ENCODE peak calls at places on chromosomes 13 and 19, in nine cellular contexts. One of them, this sample, is unnamed.

GRCh38 chr13:51000576-51001260 is 91.1 kb downstream of the RNASEH2B start:
- DNase-seq in right atrium auricular region: peak; percentile 79
- DNase-seq in CD8-positive, alpha-beta T cell: no peak
- DNase-seq in spleen: no peak
- DNase-seq in fibroblast of lung: peak; percentile 80
- DNase-seq in sigmoid colon: peak; percentile 78
- DNase-seq in OCI-LY7: no peak
- DNase-seq in neuronal stem cell: no peak
- DNase-seq in naive thymus-derived CD4-positive, alpha-beta T cell: no peak
- DNase-seq in this sample: no peak

GRCh38 chr19:13056052-13056660 is 46.5 kb downstream of the LYL1 start:
- DNase-seq in right atrium auricular region: no peak
- DNase-seq in CD8-positive, alpha-beta T cell: no peak
- DNase-seq in spleen: no peak
- DNase-seq in fibroblast of lung: peak; percentile 92
- DNase-seq in sigmoid colon: peak; percentile 89
- DNase-seq in OCI-LY7: no peak
- DNase-seq in neuronal stem cell: no peak
- DNase-seq in naive thymus-derived CD4-positive, alpha-beta T cell: no peak
- DNase-seq in this sample: no peak

GRCh38 chr13:27423333-27423732 is 1.1 kb upstream of the GTF3A start:
- DNase-seq in right atrium auricular region: no peak
- DNase-seq in CD8-positive, alpha-beta T cell: no peak
- DNase-seq in spleen: no peak
- DNase-seq in fibroblast of lung: no peak
- DNase-seq in sigmoid colon: no peak
- DNase-seq in OCI-LY7: no peak
- DNase-seq in neuronal stem cell: no peak
- DNase-seq in naive thymus-derived CD4-positive, alpha-beta T cell: no peak
- DNase-seq in this sample: no peak

GRCh38 chr13:48400820-48401219 is 12.1 kb downstream of the LPAR6 start:
- DNase-seq in right atrium auricular region: no peak
- DNase-seq in CD8-positive, alpha-beta T cell: no peak
- DNase-seq in spleen: no peak
- DNase-seq in fibroblast of lung: peak; percentile 79
- DNase-seq in sigmoid colon: no peak
- DNase-seq in OCI-LY7: peak; percentile 14
- DNase-seq in neuronal stem cell: no peak
- DNase-seq in naive thymus-derived CD4-positive, alpha-beta T cell: no peak
- DNase-seq in this sample: no peak

GRCh38 chr13:35309711-35310110 is 166.8 kb downstream of the MAB21L1 start:
- DNase-seq in right atrium auricular region: no peak
- DNase-seq in CD8-positive, alpha-beta T cell: no peak
- DNase-seq in spleen: no peak
- DNase-seq in fibroblast of lung: no peak
- DNase-seq in sigmoid colon: no peak
- DNase-seq in OCI-LY7: no peak
- DNase-seq in neuronal stem cell: no peak
- DNase-seq in naive thymus-derived CD4-positive, alpha-beta T cell: no peak
- DNase-seq in this sample: no peak

GRCh38 chr13:20702530-20702929 is 969 bp upstream of the IL17D start:
- DNase-seq in right atrium auricular region: no peak
- DNase-seq in CD8-positive, alpha-beta T cell: no peak
- DNase-seq in spleen: no peak
- DNase-seq in fibroblast of lung: no peak
- DNase-seq in sigmoid colon: no peak
- DNase-seq in OCI-LY7: peak; percentile 7
- DNase-seq in neuronal stem cell: no peak
- DNase-seq in naive thymus-derived CD4-positive, alpha-beta T cell: no peak
- DNase-seq in this sample: no peak

GRCh38 chr19:28014821-28015405 is 1198.0 kb downstream of the UQCRFS1 start:
- DNase-seq in right atrium auricular region: no peak
- DNase-seq in CD8-positive, alpha-beta T cell: no peak
- DNase-seq in spleen: no peak
- DNase-seq in fibroblast of lung: no peak
- DNase-seq in sigmoid colon: no peak
- DNase-seq in OCI-LY7: no peak
- DNase-seq in neuronal stem cell: no peak
- DNase-seq in naive thymus-derived CD4-positive, alpha-beta T cell: no peak
- DNase-seq in this sample: no peak

GRCh38 chr19:51417107-51417806 is at the start of gene SIGLEC10:
- DNase-seq in right atrium auricular region: no peak
- DNase-seq in CD8-positive, alpha-beta T cell: no peak
- DNase-seq in spleen: peak; percentile 95
- DNase-seq in fibroblast of lung: no peak
- DNase-seq in sigmoid colon: no peak
- DNase-seq in OCI-LY7: peak; percentile 93
- DNase-seq in neuronal stem cell: no peak
- DNase-seq in naive thymus-derived CD4-positive, alpha-beta T cell: no peak
- DNase-seq in this sample: no peak

GRCh38 chr19:51093066-51093465 is 10.4 kb upstream of the KLK14 start:
- DNase-seq in right atrium auricular region: no peak
- DNase-seq in CD8-positive, alpha-beta T cell: no peak
- DNase-seq in spleen: no peak
- DNase-seq in fibroblast of lung: no peak
- DNase-seq in sigmoid colon: peak; percentile 48
- DNase-seq in OCI-LY7: no peak
- DNase-seq in neuronal stem cell: no peak
- DNase-seq in naive thymus-derived CD4-positive, alpha-beta T cell: no peak
- DNase-seq in this sample: no peak

GRCh38 chr19:40689339-40690049 is 957 bp downstream of the NUMBL start:
- DNase-seq in right atrium auricular region: no peak
- DNase-seq in CD8-positive, alpha-beta T cell: no peak
- DNase-seq in spleen: peak; percentile 83
- DNase-seq in fibroblast of lung: peak; percentile 30
- DNase-seq in sigmoid colon: no peak
- DNase-seq in OCI-LY7: no peak
- DNase-seq in neuronal stem cell: no peak
- DNase-seq in naive thymus-derived CD4-positive, alpha-beta T cell: no peak
- DNase-seq in this sample: peak; percentile 31

GRCh38 chr13:98447881-98448641 is 128.8 kb downstream of the STK24 start:
- DNase-seq in right atrium auricular region: no peak
- DNase-seq in CD8-positive, alpha-beta T cell: no peak
- DNase-seq in spleen: no peak
- DNase-seq in fibroblast of lung: no peak
- DNase-seq in sigmoid colon: no peak
- DNase-seq in OCI-LY7: peak; percentile 70
- DNase-seq in neuronal stem cell: peak; percentile 30
- DNase-seq in naive thymus-derived CD4-positive, alpha-beta T cell: no peak
- DNase-seq in this sample: no peak

GRCh38 chr19:7242601-7243258 is 51.5 kb downstream of the INSR start:
- DNase-seq in right atrium auricular region: no peak
- DNase-seq in CD8-positive, alpha-beta T cell: no peak
- DNase-seq in spleen: no peak
- DNase-seq in fibroblast of lung: peak; percentile 79
- DNase-seq in sigmoid colon: no peak
- DNase-seq in OCI-LY7: peak; percentile 62
- DNase-seq in neuronal stem cell: no peak
- DNase-seq in naive thymus-derived CD4-positive, alpha-beta T cell: no peak
- DNase-seq in this sample: no peak

GRCh38 chr13:20803180-20803965 is 29.6 kb upstream of the EEF1AKMT1 start:
- DNase-seq in right atrium auricular region: no peak
- DNase-seq in CD8-positive, alpha-beta T cell: no peak
- DNase-seq in spleen: no peak
- DNase-seq in fibroblast of lung: no peak
- DNase-seq in sigmoid colon: no peak
- DNase-seq in OCI-LY7: no peak
- DNase-seq in neuronal stem cell: no peak
- DNase-seq in naive thymus-derived CD4-positive, alpha-beta T cell: no peak
- DNase-seq in this sample: no peak

GRCh38 chr13:101977475-101977874 is 424.4 kb downstream of the FGF14 start:
- DNase-seq in right atrium auricular region: no peak
- DNase-seq in CD8-positive, alpha-beta T cell: no peak
- DNase-seq in spleen: no peak
- DNase-seq in fibroblast of lung: no peak
- DNase-seq in sigmoid colon: no peak
- DNase-seq in OCI-LY7: no peak
- DNase-seq in neuronal stem cell: no peak
- DNase-seq in naive thymus-derived CD4-positive, alpha-beta T cell: no peak
- DNase-seq in this sample: no peak

GRCh38 chr19:3810708-3811355 is 24.7 kb upstream of the MATK start:
- DNase-seq in right atrium auricular region: no peak
- DNase-seq in CD8-positive, alpha-beta T cell: no peak
- DNase-seq in spleen: peak; percentile 87
- DNase-seq in fibroblast of lung: no peak
- DNase-seq in sigmoid colon: no peak
- DNase-seq in OCI-LY7: no peak
- DNase-seq in neuronal stem cell: no peak
- DNase-seq in naive thymus-derived CD4-positive, alpha-beta T cell: no peak
- DNase-seq in this sample: no peak

GRCh38 chr19:3814648-3815047 is 28.5 kb upstream of the MATK start:
- DNase-seq in right atrium auricular region: no peak
- DNase-seq in CD8-positive, alpha-beta T cell: no peak
- DNase-seq in spleen: no peak
- DNase-seq in fibroblast of lung: no peak
- DNase-seq in sigmoid colon: no peak
- DNase-seq in OCI-LY7: no peak
- DNase-seq in neuronal stem cell: no peak
- DNase-seq in naive thymus-derived CD4-positive, alpha-beta T cell: no peak
- DNase-seq in this sample: no peak

GRCh38 chr19:3816566-3817218 is 30.5 kb upstream of the MATK start:
- DNase-seq in right atrium auricular region: no peak
- DNase-seq in CD8-positive, alpha-beta T cell: no peak
- DNase-seq in spleen: no peak
- DNase-seq in fibroblast of lung: no peak
- DNase-seq in sigmoid colon: no peak
- DNase-seq in OCI-LY7: no peak
- DNase-seq in neuronal stem cell: no peak
- DNase-seq in naive thymus-derived CD4-positive, alpha-beta T cell: no peak
- DNase-seq in this sample: no peak

GRCh38 chr19:3809881-3810707 is 23.9 kb upstream of the MATK start:
- DNase-seq in right atrium auricular region: no peak
- DNase-seq in CD8-positive, alpha-beta T cell: no peak
- DNase-seq in spleen: no peak
- DNase-seq in fibroblast of lung: no peak
- DNase-seq in sigmoid colon: no peak
- DNase-seq in OCI-LY7: peak; percentile 29
- DNase-seq in neuronal stem cell: no peak
- DNase-seq in naive thymus-derived CD4-positive, alpha-beta T cell: no peak
- DNase-seq in this sample: no peak

GRCh38 chr19:3813473-3814392 is 27.6 kb upstream of the MATK start:
- DNase-seq in right atrium auricular region: no peak
- DNase-seq in CD8-positive, alpha-beta T cell: no peak
- DNase-seq in spleen: no peak
- DNase-seq in fibroblast of lung: no peak
- DNase-seq in sigmoid colon: no peak
- DNase-seq in OCI-LY7: no peak
- DNase-seq in neuronal stem cell: no peak
- DNase-seq in naive thymus-derived CD4-positive, alpha-beta T cell: no peak
- DNase-seq in this sample: no peak
- H3K27ac ChIP-seq in right atrium auricular region: peak overlapping the region; percentile 10
- H3K27ac ChIP-seq in CD8-positive, alpha-beta T cell: no peak overlapping the region
- H3K27ac ChIP-seq in spleen: peak overlapping the region; percentile 80
- H3K27ac ChIP-seq in fibroblast of lung: no peak overlapping the region
- H3K27ac ChIP-seq in sigmoid colon: no peak overlapping the region
- H3K27ac ChIP-seq in OCI-LY7: no peak overlapping the region
- H3K27ac ChIP-seq in neuronal stem cell: no peak overlapping the region
- H3K27ac ChIP-seq in naive thymus-derived CD4-positive, alpha-beta T cell: peak overlapping the region; percentile 58
- H3K27ac ChIP-seq in this sample: no peak overlapping the region

DNA sequence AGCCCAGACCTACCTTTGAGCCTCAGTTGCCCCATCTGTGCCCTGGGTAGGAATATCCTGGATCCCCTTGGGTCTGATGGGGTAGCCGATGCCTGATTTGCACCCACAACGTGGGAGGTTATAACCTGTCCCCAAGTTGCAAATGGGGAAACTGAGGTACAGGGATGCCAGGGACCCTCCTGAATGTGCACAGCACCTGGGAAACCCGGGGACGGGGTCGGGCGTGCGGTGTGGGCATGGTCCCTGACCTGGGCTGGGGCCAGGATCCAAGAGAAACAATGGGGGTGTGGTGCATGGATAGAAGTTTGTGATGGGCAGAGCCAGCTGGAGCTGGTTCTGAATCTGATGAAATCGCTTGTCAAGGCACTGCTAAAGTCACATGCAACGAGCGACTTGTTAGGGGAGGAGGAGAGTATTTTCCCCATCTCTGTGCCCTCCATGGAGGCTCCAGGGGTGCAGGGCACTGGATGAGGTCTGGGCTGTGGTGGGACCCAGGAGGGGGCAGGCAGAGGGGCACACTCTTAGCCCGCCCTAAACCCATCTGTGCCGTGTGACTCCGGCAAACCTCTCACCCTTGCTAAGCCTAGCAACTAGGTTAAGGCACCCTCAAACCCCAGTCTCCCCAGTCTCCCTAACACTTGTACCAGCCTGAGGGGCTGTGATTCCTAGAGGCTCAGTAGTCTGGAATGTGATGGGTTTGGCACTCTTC is 739 bp downstream of the GDF15 start:
- DNase-seq in right atrium auricular region: no peak
- DNase-seq in CD8-positive, alpha-beta T cell: no peak
- DNase-seq in spleen: no peak
- DNase-seq in fibroblast of lung: no peak
- DNase-seq in sigmoid colon: no peak
- DNase-seq in OCI-LY7: no peak
- DNase-seq in neuronal stem cell: no peak
- DNase-seq in naive thymus-derived CD4-positive, alpha-beta T cell: no peak
- DNase-seq in this sample: no peak
- H3K4me3 ChIP-seq in right atrium auricular region: no peak overlapping the region
- H3K4me3 ChIP-seq in CD8-positive, alpha-beta T cell: no peak overlapping the region
- H3K4me3 ChIP-seq in spleen: no peak overlapping the region
- H3K4me3 ChIP-seq in fibroblast of lung: peak overlapping the region; percentile 69
- H3K4me3 ChIP-seq in sigmoid colon: peak overlapping the region; percentile 14
- H3K4me3 ChIP-seq in OCI-LY7: no peak overlapping the region
- H3K4me3 ChIP-seq in neuronal stem cell: peak overlapping the region; percentile 19
- H3K4me3 ChIP-seq in naive thymus-derived CD4-positive, alpha-beta T cell: no peak overlapping the region
- H3K4me3 ChIP-seq in this sample: peak overlapping the region; percentile 61

DNA sequence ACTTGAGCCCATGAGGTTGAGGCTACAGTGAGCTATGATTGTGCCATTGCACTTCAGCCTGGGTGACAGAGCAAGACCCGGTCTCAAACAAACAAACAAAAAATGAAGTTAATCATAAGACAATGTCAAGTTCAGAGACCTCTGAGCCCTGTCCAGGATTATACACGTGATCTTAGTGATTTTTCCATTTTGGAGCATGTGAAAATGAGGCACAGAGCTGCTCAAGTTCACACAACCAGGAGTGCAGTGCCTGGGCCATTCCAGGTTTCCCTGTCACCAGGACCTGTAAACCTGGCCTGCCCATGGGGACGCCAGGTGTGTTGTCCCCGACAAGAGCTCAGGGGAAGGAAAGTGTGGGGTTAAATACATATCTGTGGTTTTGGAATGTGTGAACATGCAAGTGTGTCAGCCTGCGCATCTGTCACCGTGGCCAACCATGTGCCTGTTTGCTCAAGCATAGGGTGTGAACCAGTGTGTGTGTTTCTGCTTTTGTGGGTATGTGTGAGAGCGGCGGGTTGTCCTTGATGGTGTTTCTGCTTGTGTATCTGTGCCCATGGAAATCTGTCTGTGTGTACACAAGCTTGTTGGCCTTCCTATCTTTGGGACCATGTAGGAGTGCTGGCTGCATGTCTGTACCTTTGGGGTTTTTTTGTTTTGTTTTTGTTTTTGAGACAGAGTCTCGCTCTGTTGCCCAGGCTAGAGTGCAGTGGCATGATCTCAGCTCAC is 1.5 kb upstream of the FXYD1 start:
- DNase-seq in right atrium auricular region: no peak
- DNase-seq in CD8-positive, alpha-beta T cell: no peak
- DNase-seq in spleen: no peak
- DNase-seq in fibroblast of lung: no peak
- DNase-seq in sigmoid colon: no peak
- DNase-seq in OCI-LY7: no peak
- DNase-seq in neuronal stem cell: no peak
- DNase-seq in naive thymus-derived CD4-positive, alpha-beta T cell: no peak
- DNase-seq in this sample: no peak
- H3K4me1 ChIP-seq in right atrium auricular region: peaks cover 75% of the 10 kb centered on the region
- H3K4me1 ChIP-seq in CD8-positive, alpha-beta T cell: peaks cover 13% of the 10 kb centered on the region
- H3K4me1 ChIP-seq in spleen: peaks cover 11% of the 10 kb centered on the region
- H3K4me1 ChIP-seq in fibroblast of lung: peaks cover 30% of the 10 kb centered on the region
- H3K4me1 ChIP-seq in sigmoid colon: no peaks in the 10 kb centered on the region
- H3K4me1 ChIP-seq in OCI-LY7: peaks cover 23% of the 10 kb centered on the region
- H3K4me1 ChIP-seq in neuronal stem cell: peaks cover 24% of the 10 kb centered on the region
- H3K4me1 ChIP-seq in naive thymus-derived CD4-positive, alpha-beta T cell: peaks cover 15% of the 10 kb centered on the region
- H3K4me1 ChIP-seq in this sample: peaks cover 10% of the 10 kb centered on the region

GRCh38 chr13:79674765-79675515 is 194.0 kb downstream of the NDFIP2 start:
- DNase-seq in right atrium auricular region: no peak
- DNase-seq in CD8-positive, alpha-beta T cell: no peak
- DNase-seq in spleen: no peak
- DNase-seq in fibroblast of lung: no peak
- DNase-seq in sigmoid colon: no peak
- DNase-seq in OCI-LY7: no peak
- DNase-seq in neuronal stem cell: no peak
- DNase-seq in naive thymus-derived CD4-positive, alpha-beta T cell: no peak
- DNase-seq in this sample: no peak
- H3K27ac ChIP-seq in right atrium auricular region: no peak overlapping the region
- H3K27ac ChIP-seq in CD8-positive, alpha-beta T cell: no peak overlapping the region
- H3K27ac ChIP-seq in spleen: no peak overlapping the region
- H3K27ac ChIP-seq in fibroblast of lung: no peak overlapping the region
- H3K27ac ChIP-seq in sigmoid colon: no peak overlapping the region
- H3K27ac ChIP-seq in OCI-LY7: no peak overlapping the region
- H3K27ac ChIP-seq in neuronal stem cell: no peak overlapping the region
- H3K27ac ChIP-seq in naive thymus-derived CD4-positive, alpha-beta T cell: no peak overlapping the region
- H3K27ac ChIP-seq in this sample: no peak overlapping the region

This sample was measured in pancreas.